ENCODE peak calls at places on chromosome 1, in eight cellular contexts. E, V, Q, N, K, L, H and D are unnamed samples.

GRCh38 chr1:70528591-70529333 is 117.7 kb downstream of the CTH start:
- DNase-seq in E (peak; percentile 37), V (peak; percentile 61), Q (peak; percentile 56), N (no peak), K (peak; percentile 31), L (peak; percentile 38), H (peak; percentile 24), D (peak; percentile 30)

GRCh38 chr1:72051538-72051937 is 230.8 kb downstream of the NEGR1 start:
- DNase-seq in E (no peak), V (peak; percentile 4), Q (peak; percentile 12), N (no peak), K (no peak), L (no peak), H (no peak), D (peak; percentile 27)

GRCh38 chr1:164649146-164649545 is 90.2 kb downstream of the PBX1 start:
- DNase-seq in E (no peak), V (no peak), Q (no peak), N (no peak), K (no peak), L (no peak), H (no peak), D (no peak)

GRCh38 chr1:213600879-213601278 is 386.9 kb upstream of the PROX1 start:
- DNase-seq in E (no peak), V (no peak), Q (no peak), N (no peak), K (no peak), L (no peak), H (no peak), D (no peak)

GRCh38 chr1:156623946-156624813 is 5.0 kb downstream of the HAPLN2 start:
- DNase-seq in E (peak; percentile 44), V (peak; percentile 75), Q (peak; percentile 48), N (no peak), K (no peak), L (peak; percentile 44), H (no peak), D (peak; percentile 21)

GRCh38 chr1:51472349-51472748 is 46.7 kb downstream of the EPS15 start:
- DNase-seq in E (no peak), V (no peak), Q (no peak), N (no peak), K (no peak), L (no peak), H (no peak), D (peak; percentile 40)

GRCh38 chr1:116826818-116827606 is 72.8 kb downstream of the CD2 start:
- DNase-seq in E (peak; percentile 64), V (peak; percentile 76), Q (peak; percentile 88), N (no peak), K (peak; percentile 86), L (peak; percentile 96), H (no peak), D (no peak)

GRCh38 chr1:17565551-17565971 is 26.1 kb downstream of the ARHGEF10L start:
- DNase-seq in E (no peak), V (no peak), Q (no peak), N (no peak), K (no peak), L (no peak), H (no peak), D (no peak)

GRCh38 chr1:53583021-53583902 is 124.1 kb downstream of the DMRTB1 start:
- DNase-seq in E (no peak), V (peak; percentile 64), Q (no peak), N (no peak), K (no peak), L (no peak), H (no peak), D (no peak)

GRCh38 chr1:51690285-51690961 is 73.5 kb downstream of the OSBPL9 start:
- DNase-seq in E (peak; percentile 67), V (peak; percentile 62), Q (peak; percentile 94), N (no peak), K (no peak), L (no peak), H (no peak), D (peak; percentile 76)

GRCh38 chr1:201937624-201938212 is 8.6 kb downstream of the LMOD1 start:
- DNase-seq in E (peak; percentile 42), V (no peak), Q (peak; percentile 61), N (no peak), K (no peak), L (no peak), H (no peak), D (peak; percentile 67)

GRCh38 chr1:3625151-3625907 is 514 bp downstream of the TPRG1L start:
- DNase-seq in E (peak; percentile 53), V (peak; percentile 83), Q (peak; percentile 58), N (no peak), K (no peak), L (peak; percentile 29), H (peak; percentile 41), D (peak; percentile 18)

GRCh38 chr1:56105397-56105796 is 474.0 kb downstream of the PLPP3 start:
- DNase-seq in E (no peak), V (no peak), Q (no peak), N (no peak), K (no peak), L (peak; percentile 5), H (no peak), D (no peak)

GRCh38 chr1:48687271-48688045 is 89.2 kb downstream of the BEND5 start:
- DNase-seq in E (no peak), V (no peak), Q (peak; percentile 27), N (no peak), K (no peak), L (no peak), H (no peak), D (peak; percentile 61)

GRCh38 chr1:7583291-7584096 is 187.6 kb upstream of the VAMP3 start:
- DNase-seq in E (no peak), V (no peak), Q (no peak), N (no peak), K (no peak), L (no peak), H (no peak), D (no peak)

GRCh38 chr1:231214918-231215675 is 25.9 kb upstream of the GNPAT start:
- DNase-seq in E (no peak), V (no peak), Q (no peak), N (no peak), K (no peak), L (peak; percentile 17), H (no peak), D (no peak)

GRCh38 chr1:51506537-51506936 is 12.5 kb downstream of the EPS15 start:
- DNase-seq in E (peak; percentile 40), V (peak; percentile 66), Q (peak; percentile 5), N (no peak), K (no peak), L (peak; percentile 85), H (no peak), D (peak; percentile 90)

GRCh38 chr1:243731301-243731891 is 118.6 kb downstream of the AKT3 start:
- DNase-seq in E (peak; percentile 95), V (peak; percentile 26), Q (peak; percentile 13), N (no peak), K (no peak), L (no peak), H (peak; percentile 38), D (peak; percentile 89)

GRCh38 chr1:198829948-198830347 is 191.1 kb downstream of the PTPRC start:
- DNase-seq in E (no peak), V (no peak), Q (peak; percentile 42), N (no peak), K (no peak), L (peak; percentile 47), H (no peak), D (peak; percentile 51)

GRCh38 chr1:20223106-20223505 is 36.8 kb upstream of the PLA2G2C start:
- DNase-seq in E (no peak), V (no peak), Q (no peak), N (no peak), K (no peak), L (no peak), H (no peak), D (no peak)

GRCh38 chr1:20229191-20229590 is 42.9 kb upstream of the PLA2G2C start:
- DNase-seq in E (no peak), V (no peak), Q (no peak), N (no peak), K (no peak), L (no peak), H (no peak), D (no peak)

GRCh38 chr1:20223659-20224058 is 37.3 kb upstream of the PLA2G2C start:
- DNase-seq in E (no peak), V (no peak), Q (no peak), N (no peak), K (no peak), L (no peak), H (no peak), D (no peak)

GRCh38 chr1:20228314-20228713 is 42.0 kb upstream of the PLA2G2C start:
- DNase-seq in E (no peak), V (no peak), Q (no peak), N (no peak), K (no peak), L (no peak), H (no peak), D (no peak)

DNA sequence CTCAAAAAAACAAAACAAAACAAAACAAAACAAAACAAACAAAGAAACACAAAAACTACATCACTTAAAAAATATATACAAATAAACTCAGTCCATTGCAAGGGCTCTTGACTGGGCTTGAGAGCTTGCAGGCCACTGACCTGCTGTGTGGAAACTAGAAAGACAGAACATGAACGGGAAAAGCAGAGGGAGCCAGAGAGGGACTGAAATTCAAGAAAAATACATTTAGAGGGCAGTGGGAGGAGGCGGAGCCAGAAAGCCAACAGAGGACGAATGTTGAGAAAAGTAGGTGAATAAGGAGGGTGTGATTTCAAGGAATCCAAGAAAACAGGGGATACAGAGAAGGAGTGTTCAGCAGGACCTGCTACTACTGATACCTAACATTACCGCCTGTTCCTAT is 41.4 kb upstream of the PLA2G2C start:
- DNase-seq in E (no peak), V (no peak), Q (no peak), N (no peak), K (no peak), L (no peak), H (no peak), D (no peak)
- TF ChIP-seq CTCF in E (no peak), V (no peak), Q (no peak), N (no peak), K (no peak), L (no peak), H (no peak), D (no peak)

GRCh38 chr1:15830284-15830657 is 17.2 kb upstream of the SPEN start:
- DNase-seq in E (no peak), V (no peak), Q (no peak), N (no peak), K (no peak), L (no peak), H (no peak), D (no peak)
- H3K4me3 ChIP-seq in E (no peak overlapping the region), V (no peak overlapping the region), Q (no peak overlapping the region), N (peak overlapping the region; percentile 17), K (no peak overlapping the region), L (no peak overlapping the region), H (no peak overlapping the region), D (no peak overlapping the region)

GRCh38 chr1:1678581-1679380 is 13.8 kb downstream of the SLC35E2B start:
- DNase-seq in E (no peak), V (peak; percentile 72), Q (no peak), N (no peak), K (no peak), L (peak; percentile 92), H (no peak), D (no peak)
- TF ChIP-seq CTCF in E (peak; percentile 48), V (no peak), Q (peak; percentile 16), N (no peak), K (no peak), L (peak; percentile 86), H (no peak), D (peak; percentile 20)

DNA sequence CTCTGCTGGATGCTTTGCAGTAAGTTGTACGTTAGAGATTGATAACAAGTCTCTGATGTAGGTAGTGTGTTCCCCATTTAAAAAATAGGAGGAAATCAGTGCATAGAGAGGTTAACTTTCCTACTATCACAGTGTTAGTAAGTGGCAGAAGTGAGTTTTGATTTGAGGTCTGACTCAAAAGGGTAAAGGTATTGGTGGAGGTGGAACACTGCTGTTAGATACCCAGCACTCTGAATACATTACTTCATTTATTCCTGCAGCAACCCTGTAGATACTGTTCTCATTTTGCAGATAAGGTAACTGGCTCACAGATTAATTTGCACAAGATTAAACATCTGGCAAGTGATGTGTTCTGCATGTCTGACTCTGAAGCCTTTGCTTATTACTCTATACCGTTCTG is 3.1 kb downstream of the CAMSAP2 start:
- DNase-seq in E (no peak), V (no peak), Q (no peak), N (no peak), K (no peak), L (no peak), H (no peak), D (no peak)
- H3K4me3 ChIP-seq in E (peak overlapping the region; percentile 92), V (peak overlapping the region; percentile 83), Q (peak overlapping the region; percentile 98), N (peak overlapping the region; percentile 77), K (no peak overlapping the region), L (peak overlapping the region; percentile 99), H (no peak overlapping the region), D (peak overlapping the region; percentile 91)